ENCODE peak calls at places on chromosomes 6 and 20, in five cellular contexts. V is GM12891, A is AG20443, J is mesothelial cell of epicardium, B is astrocyte of the spinal cord. C is an unnamed sample.

GRCh38 chr20:6008254-6008653 is 45.6 kb downstream of the LRRN4 start:
- DNase-seq in V (no peak), A (peak), B (peak), J (no peak), C (peak)

GRCh38 chr6:157235600-157236039 is 87.7 kb downstream of the TMEM242 start:
- DNase-seq in V (peak), J (no peak), B (peak), A (peak), C (peak)

GRCh38 chr6:167113935-167114910 is 8.7 kb upstream of the CCR6 start:
- DNase-seq in A (no peak), B (no peak), J (no peak), V (peak), C (no peak)

GRCh38 chr6:75530696-75531095 is 37.1 kb upstream of the FILIP1 start:
- DNase-seq in B (peak), A (no peak), J (no peak), V (no peak), C (no peak)

GRCh38 chr6:22906091-22906549 is 336.8 kb downstream of the HDGFL1 start:
- DNase-seq in J (no peak), B (peak), V (no peak), A (peak), C (no peak)

GRCh38 chr6:30787954-30788353 is 43.6 kb upstream of the IER3 start:
- DNase-seq in V (no peak), J (no peak), A (no peak), B (peak), C (no peak)

GRCh38 chr6:143337201-143337949 is 113.1 kb downstream of the ADAT2 start:
- DNase-seq in J (no peak), A (no peak), B (no peak), V (no peak), C (no peak)

GRCh38 chr20:4369798-4370124 is 351.9 kb upstream of the PRND start:
- DNase-seq in J (no peak), A (no peak), B (no peak), V (peak), C (no peak)

GRCh38 chr6:32790306-32790705 is 26.5 kb downstream of the HLA-DOB start:
- DNase-seq in A (peak), J (no peak), V (no peak), B (no peak), C (no peak)

GRCh38 chr20:21719592-21720214 is 14.2 kb downstream of the PAX1 start:
- DNase-seq in V (peak), A (peak), J (no peak), B (peak), C (no peak)

GRCh38 chr6:41559655-41560439 is 13.7 kb downstream of the FOXP4 start:
- DNase-seq in A (no peak), B (no peak), J (no peak), V (no peak), C (no peak)

GRCh38 chr20:50376888-50377459 is 133.2 kb upstream of the PTPN1 start:
- DNase-seq in A (no peak), B (no peak), V (no peak), J (no peak), C (no peak)

GRCh38 chr20:53642196-53643030 is 48.8 kb upstream of the ZNF217 start:
- DNase-seq in A (peak), B (peak), J (no peak), V (no peak), C (no peak)

GRCh38 chr6:130851026-130851425 is 23.8 kb downstream of the SMLR1 start:
- DNase-seq in B (no peak), J (no peak), A (no peak), V (no peak), C (no peak)

GRCh38 chr6:100217225-100217624 is 223.2 kb upstream of the MCHR2 start:
- DNase-seq in V (no peak), A (peak), B (no peak), J (no peak), C (no peak)

GRCh38 chr6:42017021-42017643 is 33.2 kb upstream of the TAF8 start:
- DNase-seq in V (peak), B (peak), A (peak), J (no peak), C (no peak)

GRCh38 chr6:12222405-12223366 is 67.5 kb upstream of the EDN1 start:
- DNase-seq in B (no peak), J (no peak), A (no peak), V (no peak), C (no peak)

GRCh38 chr6:39772559-39773283 is 19.5 kb upstream of the DAAM2 start:
- DNase-seq in A (peak), B (no peak), V (no peak), J (no peak), C (no peak)

GRCh38 chr20:24954151-24954550 is 5.1 kb downstream of the CST7 start:
- DNase-seq in B (no peak), A (no peak), V (no peak), J (no peak), C (no peak)

GRCh38 chr6:107330190-107330589 is 129.2 kb downstream of the PDSS2 start:
- DNase-seq in B (no peak), V (peak), J (no peak), A (no peak), C (no peak)

GRCh38 chr6:17600527-17601388 is 656 bp downstream of the FAM8A1 start:
- DNase-seq in B (peak), J (peak), V (peak), A (peak), C (peak)

GRCh38 chr6:81895511-81896185 is 143.2 kb upstream of the TENT5A start:
- DNase-seq in B (peak), A (peak), V (no peak), J (no peak), C (no peak)

C was measured in substantia nigra.